ENCODE peak calls at places on chromosomes 13 and 19, in six cellular contexts. S is uterus, C is IMR-90, I is body of pancreas, U is right atrium auricular region, Q is heart right ventricle. L is an unnamed sample. For H3K4me1, the result is how much of the 10 kb centered on the place peaks cover.

GRCh38 chr19:13670846-13671245 is 93.5 kb upstream of the MRI1 start:
- DNase-seq in C (no peak), Q (no peak), I (no peak), S (no peak), U (no peak), L (no peak)

GRCh38 chr19:53644061-53644816 is 12.4 kb downstream of the DPRX start:
- DNase-seq in S (no peak), C (no peak), U (no peak), Q (no peak), I (no peak), L (no peak)

GRCh38 chr13:67095621-67096020 is 134.5 kb downstream of the PCDH9 start:
- DNase-seq in I (no peak), Q (no peak), S (no peak), U (no peak), C (no peak), L (no peak)

GRCh38 chr13:76823969-76824368 is 62.2 kb downstream of the KCTD12 start:
- DNase-seq in Q (no peak), U (no peak), C (no peak), S (no peak), I (no peak), L (no peak)

GRCh38 chr19:35109395-35110112 is 6.1 kb upstream of the FXYD3 start:
- DNase-seq in Q (no peak), I (no peak), C (no peak), S (no peak), U (no peak), L (no peak)

GRCh38 chr19:24140099-24140498 is 53.1 kb downstream of the ZNF254 start:
- DNase-seq in Q (no peak), I (no peak), U (no peak), S (no peak), C (peak), L (no peak)

GRCh38 chr19:49423985-49424303 is 703 bp upstream of the PTH2 start:
- DNase-seq in Q (no peak), I (no peak), S (no peak), C (no peak), U (no peak), L (no peak)

GRCh38 chr19:6402834-6403608 is 10.1 kb upstream of the GTF2F1 start:
- DNase-seq in S (no peak), Q (no peak), C (peak), I (peak), U (no peak), L (no peak)

GRCh38 chr19:58229255-58229639 is 533 bp downstream of the ZNF544 start:
- DNase-seq in I (no peak), U (no peak), Q (peak), C (peak), S (no peak), L (no peak)

GRCh38 chr13:75312884-75313520 is 169.0 kb downstream of the TBC1D4 start:
- DNase-seq in Q (no peak), C (no peak), I (no peak), U (no peak), S (no peak), L (no peak)

GRCh38 chr19:30309983-30310805 is 62.0 kb upstream of the ZNF536 start:
- DNase-seq in I (no peak), U (no peak), S (no peak), Q (no peak), C (no peak), L (no peak)

GRCh38 chr13:50080856-50081105 is 65.5 kb downstream of the KCNRG start:
- DNase-seq in U (no peak), S (no peak), Q (no peak), C (peak), I (no peak), L (no peak)
- H3K4me1 ChIP-seq in U (under half), S (under half), Q (half or more), C (under half), I (under half), L (under half)

DNA sequence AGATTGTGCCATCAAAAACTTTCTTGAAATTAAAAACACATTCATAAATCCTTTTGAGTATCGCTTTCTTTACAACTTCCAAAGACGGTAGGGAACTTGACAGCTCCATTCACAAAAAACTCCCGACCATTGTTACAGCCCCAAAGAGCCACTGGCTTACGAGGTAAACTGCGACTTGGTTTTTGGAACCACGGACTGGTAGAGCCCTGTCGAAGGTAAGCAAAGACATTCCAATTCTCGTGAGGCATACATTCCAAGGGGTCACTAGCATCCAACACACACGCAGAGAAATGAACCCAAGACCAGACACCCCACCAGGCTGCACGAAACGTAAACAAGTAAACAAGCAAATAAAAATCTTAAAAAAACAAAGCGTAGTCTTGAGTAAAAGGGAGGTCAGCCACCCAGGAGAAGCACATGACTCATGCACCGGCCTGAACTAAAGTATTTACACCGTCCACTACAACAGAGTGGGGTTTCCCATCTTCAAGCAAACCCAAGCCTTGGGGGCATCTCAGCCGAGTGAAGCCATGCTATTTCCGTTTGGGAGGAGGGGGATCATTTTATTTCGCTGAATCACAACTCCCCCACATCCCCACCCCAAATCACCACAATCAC is 1.4 kb downstream of the BRD4 start:
- DNase-seq in C (peak), S (no peak), Q (no peak), U (no peak), I (peak), L (peak)
- H3K4me1 ChIP-seq in C (under half), S (under half), Q (half or more), U (half or more), I (half or more), L (under half)

DNA sequence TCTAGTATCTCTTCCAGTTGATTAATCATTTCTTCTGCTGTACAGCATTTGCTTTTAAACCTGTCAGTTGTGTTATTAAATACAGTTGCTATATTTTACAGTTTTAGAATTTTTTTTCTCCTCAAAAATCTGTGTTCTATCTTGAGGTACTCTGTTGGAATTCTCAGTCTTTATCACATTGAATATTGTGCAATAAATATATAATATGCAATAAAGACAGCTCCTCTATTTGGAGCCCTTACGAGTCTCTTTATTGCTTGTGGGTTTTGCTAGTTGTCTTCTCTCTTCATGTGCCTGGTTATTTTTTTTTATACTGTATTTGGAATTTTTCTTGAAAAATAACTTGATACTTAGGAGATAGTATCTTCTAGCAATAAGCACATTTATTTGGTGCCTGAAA is 51.7 kb downstream of the CDK8 start:
- DNase-seq in I (no peak), C (no peak), Q (no peak), U (no peak), S (no peak), L (no peak)
- H3K4me1 ChIP-seq in I (under half), C (under half), Q (under half), U (under half), S (under half), L (under half)

GRCh38 chr13:50596776-50597203 is 246.7 kb downstream of the DLEU7 start:
- DNase-seq in Q (no peak), U (no peak), I (no peak), C (no peak), S (no peak), L (no peak)

GRCh38 chr13:50599927-50600326 is 243.6 kb downstream of the DLEU7 start:
- DNase-seq in C (no peak), I (no peak), S (no peak), Q (no peak), U (no peak), L (no peak)

GRCh38 chr13:50598338-50598737 is 245.2 kb downstream of the DLEU7 start:
- DNase-seq in C (no peak), I (no peak), S (no peak), Q (no peak), U (no peak), L (no peak)

GRCh38 chr13:50596103-50596502 is 247.4 kb downstream of the DLEU7 start:
- DNase-seq in S (no peak), I (no peak), C (no peak), U (no peak), Q (no peak), L (no peak)

GRCh38 chr13:50599046-50599445 is 244.4 kb downstream of the DLEU7 start:
- DNase-seq in Q (no peak), C (no peak), I (no peak), U (no peak), S (no peak), L (no peak)
- H3K4me1 ChIP-seq in Q (under half), C (under half), I (under half), U (under half), S (under half), L (under half)

GRCh38 chr13:106922384-106922783 is 354.4 kb upstream of the ARGLU1 start:
- DNase-seq in Q (no peak), C (no peak), S (no peak), U (no peak), I (no peak), L (no peak)
- H3K4me1 ChIP-seq in Q (under half), C (under half), S (under half), U (under half), I (under half), L (under half)

GRCh38 chr13:48186722-48187121 is 46.3 kb upstream of the ITM2B start:
- DNase-seq in Q (no peak), U (no peak), S (no peak), C (no peak), I (no peak), L (no peak)

GRCh38 chr13:48185018-48185417 is 48.0 kb upstream of the ITM2B start:
- DNase-seq in U (no peak), S (no peak), Q (no peak), C (no peak), I (no peak), L (no peak)

GRCh38 chr13:48189122-48189521 is 43.9 kb upstream of the ITM2B start:
- DNase-seq in U (no peak), S (no peak), I (no peak), Q (no peak), C (no peak), L (no peak)

GRCh38 chr13:48188129-48188528 is 44.9 kb upstream of the ITM2B start:
- DNase-seq in S (no peak), I (no peak), Q (no peak), U (no peak), C (no peak), L (no peak)

GRCh38 chr13:48188640-48189039 is 44.4 kb upstream of the ITM2B start:
- DNase-seq in U (no peak), C (no peak), Q (no peak), I (no peak), S (no peak), L (no peak)
- H3K4me1 ChIP-seq in U (under half), C (under half), Q (under half), I (under half), S (under half), L (under half)

GRCh38 chr13:110336681-110337080 is 29.6 kb downstream of the COL4A2 start:
- DNase-seq in I (no peak), S (no peak), U (no peak), C (peak), Q (no peak), L (no peak)

GRCh38 chr13:110338441-110339101 is 31.5 kb downstream of the COL4A2 start:
- DNase-seq in I (no peak), C (peak), Q (peak), U (peak), S (peak), L (no peak)

GRCh38 chr13:110339263-110339662 is 32.2 kb downstream of the COL4A2 start:
- DNase-seq in Q (no peak), S (no peak), C (no peak), U (no peak), I (no peak), L (no peak)

GRCh38 chr13:110336108-110336507 is 29.0 kb downstream of the COL4A2 start:
- DNase-seq in I (no peak), S (no peak), C (no peak), Q (no peak), U (no peak), L (no peak)

DNA sequence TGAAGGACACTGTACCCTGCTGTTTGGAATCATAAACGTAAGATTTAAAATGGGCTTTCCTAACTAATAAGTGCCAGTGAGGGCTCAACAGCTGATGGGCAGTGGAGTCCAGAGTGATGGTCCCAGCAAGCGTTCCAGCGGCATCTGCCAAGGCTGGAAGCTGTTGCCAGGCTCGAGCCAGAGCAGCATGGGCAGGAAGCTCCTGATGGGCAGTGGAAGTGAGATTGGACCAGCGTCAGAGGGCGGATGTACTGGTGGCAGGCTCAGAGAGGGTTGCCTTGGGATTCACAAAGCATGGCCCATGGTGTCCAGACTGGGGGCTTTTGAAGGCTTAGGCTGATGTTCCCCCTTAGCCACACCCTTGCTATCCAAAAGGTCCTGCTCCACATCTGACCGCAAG is 30.2 kb downstream of the COL4A2 start:
- DNase-seq in I (no peak), Q (no peak), C (no peak), S (no peak), U (peak), L (no peak)
- H3K4me1 ChIP-seq in I (under half), Q (half or more), C (half or more), S (under half), U (half or more), L (under half)

DNA sequence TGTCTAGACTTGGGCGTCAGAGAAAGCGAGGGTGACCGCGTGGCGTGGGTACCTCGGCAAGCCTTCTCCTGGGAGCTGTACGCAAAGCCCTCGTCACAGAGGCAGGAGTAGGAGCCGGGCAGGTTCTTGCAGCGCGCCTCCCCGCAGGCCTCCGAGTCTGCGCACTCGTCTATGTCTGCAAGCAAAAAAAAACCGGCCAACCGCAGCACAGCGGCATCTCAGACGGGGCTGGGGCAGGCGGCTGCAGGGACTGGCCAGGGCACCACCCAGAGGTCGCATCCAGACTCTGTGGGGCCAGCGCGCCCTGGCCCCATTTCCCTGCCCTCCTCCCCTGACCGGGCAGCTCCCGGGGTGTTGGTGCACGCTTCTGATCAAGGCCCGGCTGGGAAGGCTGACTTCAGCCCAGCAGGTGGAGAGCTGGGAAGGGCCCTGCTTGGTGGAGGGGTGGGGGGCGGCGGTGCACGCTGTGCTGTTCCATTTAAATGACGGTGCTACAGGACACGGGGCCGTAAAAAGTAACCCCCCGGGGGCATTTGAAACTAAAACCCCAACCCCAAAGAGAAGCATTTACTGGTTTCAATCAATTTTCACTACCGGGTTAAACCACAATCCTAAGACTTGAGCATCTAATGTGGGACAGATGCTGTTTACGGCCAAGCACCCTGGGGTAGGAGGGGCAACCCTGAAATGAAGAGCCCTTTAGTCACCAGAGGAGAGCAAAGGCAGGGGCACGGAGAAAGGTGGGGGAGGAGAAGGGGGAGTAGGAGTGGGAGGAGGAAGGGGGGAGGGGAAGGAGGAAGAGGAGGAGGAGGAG is 28.2 kb downstream of the GAS6 start:
- DNase-seq in I (no peak), C (peak), U (no peak), Q (no peak), S (peak), L (no peak)
- H3K4me1 ChIP-seq in I (under half), C (under half), U (under half), Q (under half), S (under half), L (half or more)